ENCODE peak calls at places on chromosomes 3 and 15, in eight cellular contexts. W is prostate gland; Z is body of pancreas; G is cardiac muscle cell; V is CD8-positive, alpha-beta memory T cell; B is heart right ventricle; D is CD8-positive, alpha-beta T cell; P is PC-3. K is an unnamed sample.

GRCh38 chr15:45704329-45705249 is 69.8 kb downstream of the SQOR start:
- DNase-seq in D (no peak), G (peak; percentile 49), Z (peak; percentile 25), W (no peak), V (peak; percentile 17), B (peak; percentile 21), P (no peak), K (no peak)

GRCh38 chr3:46351646-46352045 is 2.3 kb upstream of the CCR2 start:
- DNase-seq in Z (peak; percentile 13), B (no peak), G (no peak), V (no peak), P (peak; percentile 60), D (no peak), W (no peak), K (no peak)

GRCh38 chr3:46660543-46661523 is 32.6 kb downstream of the ALS2CL start:
- DNase-seq in V (no peak), W (peak; percentile 73), P (no peak), Z (no peak), D (peak; percentile 27), B (peak; percentile 65), G (no peak), K (no peak)

GRCh38 chr15:47415539-47415971 is 301.8 kb upstream of the SEMA6D start:
- DNase-seq in W (no peak), V (no peak), D (no peak), G (peak; percentile 27), Z (no peak), P (no peak), B (no peak), K (no peak)

GRCh38 chr3:133821767-133822638 is 16.4 kb downstream of the SRPRB start:
- DNase-seq in B (no peak), G (peak; percentile 70), D (no peak), W (no peak), V (no peak), Z (peak; percentile 94), P (peak; percentile 66), K (no peak)

GRCh38 chr15:80916056-80916455 is 73.6 kb downstream of the MESD start:
- DNase-seq in D (no peak), V (no peak), Z (no peak), B (no peak), G (no peak), W (no peak), P (no peak), K (no peak)

GRCh38 chr15:89164712-89165211 is 56.6 kb downstream of the RLBP1 start:
- DNase-seq in W (no peak), G (no peak), D (no peak), B (no peak), Z (peak; percentile 44), V (no peak), P (no peak), K (no peak)

GRCh38 chr3:38283810-38284775 is 2.0 kb downstream of the SLC22A14 start:
- DNase-seq in G (peak; percentile 71), Z (no peak), V (no peak), W (no peak), P (no peak), D (no peak), B (no peak), K (no peak)

GRCh38 chr3:55701997-55702396 is 214.9 kb upstream of the WNT5A start:
- DNase-seq in D (no peak), V (no peak), W (no peak), Z (no peak), P (no peak), B (no peak), G (no peak), K (no peak)

GRCh38 chr3:105527949-105528348 is 161.2 kb downstream of the ALCAM start:
- DNase-seq in G (no peak), W (no peak), D (no peak), B (no peak), Z (no peak), V (no peak), P (peak; percentile 85), K (no peak)

GRCh38 chr3:81490541-81491288 is 270.7 kb downstream of the GBE1 start:
- DNase-seq in D (peak; percentile 75), V (peak; percentile 38), Z (peak; percentile 84), W (peak; percentile 74), G (peak; percentile 96), P (peak; percentile 89), B (peak; percentile 21), K (peak; percentile 78)

GRCh38 chr3:128415773-128416577 is 50.7 kb downstream of the DNAJB8 start:
- DNase-seq in Z (no peak), P (no peak), G (no peak), B (no peak), V (no peak), D (no peak), W (no peak), K (no peak)

GRCh38 chr3:123028233-123028828 is 768 bp upstream of the SEMA5B start:
- DNase-seq in W (peak; percentile 25), G (peak; percentile 86), V (peak; percentile 19), P (peak; percentile 80), Z (peak; percentile 25), D (no peak), B (no peak), K (no peak)

GRCh38 chr15:40274350-40275274 is 8.3 kb downstream of the ANKRD63 start:
- DNase-seq in P (peak; percentile 88), B (peak; percentile 81), D (peak; percentile 94), G (peak; percentile 91), W (peak; percentile 76), V (peak; percentile 83), Z (peak; percentile 84), K (peak; percentile 85)

GRCh38 chr3:64900916-64901903 is 213.4 kb upstream of the ADAMTS9 start:
- DNase-seq in W (no peak), B (no peak), D (no peak), V (no peak), Z (no peak), G (peak; percentile 57), P (no peak), K (no peak)

GRCh38 chr15:89664951-89665350 is 9.7 kb upstream of the KIF7 start:
- DNase-seq in V (no peak), W (no peak), B (no peak), G (no peak), P (no peak), Z (no peak), D (no peak), K (no peak)

GRCh38 chr3:9124725-9125124 is 124.7 kb downstream of the SRGAP3 start:
- DNase-seq in W (no peak), V (no peak), B (no peak), Z (no peak), D (no peak), P (no peak), G (no peak), K (no peak)

GRCh38 chr3:30315452-30315851 is 290.9 kb upstream of the TGFBR2 start:
- DNase-seq in P (no peak), V (no peak), W (no peak), B (no peak), G (no peak), Z (no peak), D (no peak), K (no peak)
- H3K27ac ChIP-seq in P (no peak overlapping the region), V (no peak overlapping the region), W (no peak overlapping the region), B (no peak overlapping the region), G (no peak overlapping the region), Z (no peak overlapping the region), D (no peak overlapping the region), K (no peak overlapping the region)

DNA sequence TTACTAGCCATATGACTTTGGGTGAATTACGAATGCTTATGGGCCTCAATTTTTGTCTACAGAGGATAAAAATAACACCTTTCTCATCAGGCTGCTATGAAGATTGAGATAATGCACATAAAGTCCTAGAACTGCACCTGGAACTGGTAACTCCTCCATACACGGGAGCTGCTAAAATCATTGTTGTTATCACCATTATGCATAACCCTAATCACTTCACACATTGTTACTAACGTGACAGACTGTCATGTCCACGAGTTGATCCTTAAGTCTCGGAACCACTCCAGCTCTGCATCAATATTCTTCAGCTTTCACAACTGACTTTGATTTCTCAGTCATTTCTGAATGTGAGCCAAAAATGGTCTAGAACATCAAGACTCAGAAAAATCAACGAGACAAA is 64.1 kb downstream of the RFTN1 start:
- DNase-seq in G (no peak), W (no peak), V (no peak), D (no peak), B (no peak), Z (no peak), P (no peak), K (no peak)
- H3K9me3 ChIP-seq in G (no peaks in the 10 kb centered on the region), W (no peaks in the 10 kb centered on the region), V (no peaks in the 10 kb centered on the region), D (no peaks in the 10 kb centered on the region), B (no peaks in the 10 kb centered on the region), Z (no peaks in the 10 kb centered on the region), P (no peaks in the 10 kb centered on the region), K (no peaks in the 10 kb centered on the region)

GRCh38 chr15:99594916-99595315 is 29.1 kb downstream of the MEF2A start:
- DNase-seq in Z (no peak), P (no peak), B (no peak), D (no peak), W (no peak), G (no peak), V (no peak), K (no peak)

GRCh38 chr15:99590913-99591646 is 25.3 kb downstream of the MEF2A start:
- DNase-seq in D (no peak), B (no peak), Z (no peak), W (no peak), G (no peak), P (no peak), V (no peak), K (no peak)

GRCh38 chr15:99592135-99592845 is 26.5 kb downstream of the MEF2A start:
- DNase-seq in B (no peak), V (no peak), D (no peak), G (peak; percentile 42), W (no peak), P (no peak), Z (peak; percentile 62), K (no peak)

GRCh38 chr15:99589801-99590200 is 24.0 kb downstream of the MEF2A start:
- DNase-seq in P (no peak), B (no peak), D (no peak), W (no peak), G (no peak), Z (no peak), V (no peak), K (no peak)

GRCh38 chr15:99593070-99593469 is 27.3 kb downstream of the MEF2A start:
- DNase-seq in G (no peak), P (no peak), V (no peak), D (no peak), B (no peak), W (no peak), Z (no peak), K (no peak)
- H3K4me1 ChIP-seq in G (no peaks in the 10 kb centered on the region), P (no peaks in the 10 kb centered on the region), V (no peaks in the 10 kb centered on the region), D (peaks cover 5% of the 10 kb centered on the region), B (peaks cover 67% of the 10 kb centered on the region), W (no peaks in the 10 kb centered on the region), Z (peaks cover 14% of the 10 kb centered on the region), K (peaks cover 29% of the 10 kb centered on the region)

DNA sequence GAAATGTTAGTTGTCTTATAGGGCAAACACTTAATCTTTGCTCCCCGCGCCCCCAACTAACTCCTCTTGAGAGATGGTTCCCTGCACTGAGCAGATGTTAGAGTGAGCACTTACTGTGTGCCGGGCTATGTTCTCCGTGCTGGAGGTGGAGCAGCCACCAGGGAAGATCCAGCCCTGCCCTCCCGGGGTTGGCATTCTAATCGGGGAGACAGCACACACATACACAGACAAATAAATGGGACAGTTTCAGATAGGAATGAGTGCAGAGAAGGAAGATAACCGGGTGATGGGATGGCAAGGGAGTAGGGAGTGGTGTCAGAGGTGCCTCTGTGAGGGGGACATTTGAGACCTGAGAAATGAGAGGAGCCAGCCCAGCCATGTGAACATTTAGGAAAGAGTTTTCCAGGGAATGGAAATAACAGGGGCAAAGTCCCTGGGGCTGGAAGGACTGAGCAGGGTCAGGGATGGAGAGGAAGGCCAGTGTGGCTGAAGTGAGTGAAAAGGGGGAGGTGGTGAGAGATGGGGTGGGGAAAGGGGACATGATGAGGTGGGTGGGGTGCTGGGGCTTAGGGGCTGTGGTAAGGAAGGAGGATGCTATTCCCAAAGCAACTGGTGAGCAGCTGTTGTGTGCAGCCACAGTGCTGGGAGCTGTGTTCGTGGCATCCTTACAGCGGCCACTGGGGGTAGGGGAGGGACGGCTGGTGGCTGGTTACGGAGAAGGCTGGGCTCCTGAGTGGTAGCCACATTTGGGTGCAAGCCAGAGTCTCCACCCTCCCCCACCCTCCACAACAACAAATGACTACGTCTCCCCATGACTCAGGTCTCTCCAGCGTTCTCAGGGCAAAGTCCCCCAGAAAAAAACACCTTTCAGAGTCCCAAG is 15.4 kb upstream of the FGD5 start:
- DNase-seq in G (peak; percentile 60), P (peak; percentile 48), B (peak; percentile 51), W (no peak), V (no peak), Z (no peak), D (no peak), K (no peak)
- H3K27ac ChIP-seq in G (no peak overlapping the region), P (no peak overlapping the region), B (peak overlapping the region; percentile 63), W (no peak overlapping the region), V (no peak overlapping the region), Z (no peak overlapping the region), D (no peak overlapping the region), K (no peak overlapping the region)

K was measured in lung.